ENCODE peak calls at places on chromosomes 13 and 19, in nine cellular contexts. One of them, this sample, is unnamed.

GRCh38 chr13:109344552-109345157 is 441.7 kb downstream of the IRS2 start:
- DNase-seq in GM12892: no peak
- DNase-seq in activated T-cell treated with anti-CD3 and anti-CD28 coated beads for 4 hours: no peak
- DNase-seq in NCI-H524: no peak
- DNase-seq in psoas muscle: no peak
- DNase-seq in choroid plexus epithelial cell: peak; percentile 64
- DNase-seq in neural crest cell: no peak
- DNase-seq in NCI-H69: no peak
- DNase-seq in sigmoid colon: no peak
- DNase-seq in this sample: no peak

GRCh38 chr13:74132768-74133656 is 1.2 kb downstream of the KLF12 start:
- DNase-seq in sigmoid colon: peak; percentile 70
- DNase-seq in choroid plexus epithelial cell: peak; percentile 68
- DNase-seq in activated T-cell treated with anti-CD3 and anti-CD28 coated beads for 4 hours: peak; percentile 14
- DNase-seq in NCI-H69: peak; percentile 59
- DNase-seq in NCI-H524: no peak
- DNase-seq in psoas muscle: peak; percentile 60
- DNase-seq in GM12892: no peak
- DNase-seq in neural crest cell: peak; percentile 20
- DNase-seq in this sample: no peak

GRCh38 chr13:97411894-97412460 is 22.0 kb upstream of the RAP2A start:
- DNase-seq in psoas muscle: no peak
- DNase-seq in activated T-cell treated with anti-CD3 and anti-CD28 coated beads for 4 hours: no peak
- DNase-seq in NCI-H69: no peak
- DNase-seq in sigmoid colon: no peak
- DNase-seq in choroid plexus epithelial cell: no peak
- DNase-seq in GM12892: no peak
- DNase-seq in neural crest cell: no peak
- DNase-seq in NCI-H524: no peak
- DNase-seq in this sample: no peak

GRCh38 chr13:76885203-76886004 is 801 bp downstream of the KCTD12 start:
- DNase-seq in choroid plexus epithelial cell: peak; percentile 86
- DNase-seq in GM12892: peak; percentile 39
- DNase-seq in activated T-cell treated with anti-CD3 and anti-CD28 coated beads for 4 hours: no peak
- DNase-seq in neural crest cell: peak; percentile 40
- DNase-seq in psoas muscle: peak; percentile 83
- DNase-seq in NCI-H69: peak; percentile 79
- DNase-seq in NCI-H524: peak; percentile 47
- DNase-seq in sigmoid colon: peak; percentile 90
- DNase-seq in this sample: no peak

GRCh38 chr13:30112602-30113435 is 194.5 kb downstream of the KATNAL1 start:
- DNase-seq in activated T-cell treated with anti-CD3 and anti-CD28 coated beads for 4 hours: peak; percentile 72
- DNase-seq in neural crest cell: peak; percentile 86
- DNase-seq in sigmoid colon: peak; percentile 93
- DNase-seq in GM12892: peak; percentile 51
- DNase-seq in psoas muscle: peak; percentile 89
- DNase-seq in NCI-H69: peak; percentile 83
- DNase-seq in choroid plexus epithelial cell: peak; percentile 95
- DNase-seq in NCI-H524: peak; percentile 82
- DNase-seq in this sample: peak; percentile 74

GRCh38 chr13:110907951-110908898 is 6.6 kb downstream of the ANKRD10 start:
- DNase-seq in choroid plexus epithelial cell: peak; percentile 23
- DNase-seq in psoas muscle: no peak
- DNase-seq in sigmoid colon: no peak
- DNase-seq in activated T-cell treated with anti-CD3 and anti-CD28 coated beads for 4 hours: no peak
- DNase-seq in GM12892: no peak
- DNase-seq in neural crest cell: no peak
- DNase-seq in NCI-H69: peak; percentile 69
- DNase-seq in NCI-H524: no peak
- DNase-seq in this sample: peak; percentile 100

GRCh38 chr13:20940083-20940482 is 37.5 kb upstream of the XPO4 start:
- DNase-seq in NCI-H69: no peak
- DNase-seq in NCI-H524: no peak
- DNase-seq in psoas muscle: no peak
- DNase-seq in GM12892: no peak
- DNase-seq in sigmoid colon: no peak
- DNase-seq in neural crest cell: no peak
- DNase-seq in choroid plexus epithelial cell: peak; percentile 84
- DNase-seq in activated T-cell treated with anti-CD3 and anti-CD28 coated beads for 4 hours: no peak
- DNase-seq in this sample: no peak

GRCh38 chr13:60019119-60019993 is 144.4 kb downstream of the DIAPH3 start:
- DNase-seq in psoas muscle: no peak
- DNase-seq in activated T-cell treated with anti-CD3 and anti-CD28 coated beads for 4 hours: no peak
- DNase-seq in NCI-H524: no peak
- DNase-seq in sigmoid colon: no peak
- DNase-seq in neural crest cell: no peak
- DNase-seq in NCI-H69: no peak
- DNase-seq in GM12892: no peak
- DNase-seq in choroid plexus epithelial cell: peak; percentile 61
- DNase-seq in this sample: no peak

GRCh38 chr19:5949792-5950305 is 28.1 kb downstream of the RANBP3 start:
- DNase-seq in NCI-H524: peak; percentile 51
- DNase-seq in GM12892: no peak
- DNase-seq in psoas muscle: no peak
- DNase-seq in choroid plexus epithelial cell: no peak
- DNase-seq in activated T-cell treated with anti-CD3 and anti-CD28 coated beads for 4 hours: no peak
- DNase-seq in sigmoid colon: no peak
- DNase-seq in NCI-H69: peak; percentile 95
- DNase-seq in neural crest cell: no peak
- DNase-seq in this sample: no peak

GRCh38 chr13:72782717-72783116 is 784 bp downstream of the PIBF1 start:
- DNase-seq in choroid plexus epithelial cell: peak; percentile 22
- DNase-seq in sigmoid colon: no peak
- DNase-seq in activated T-cell treated with anti-CD3 and anti-CD28 coated beads for 4 hours: no peak
- DNase-seq in NCI-H524: no peak
- DNase-seq in NCI-H69: peak; percentile 3
- DNase-seq in psoas muscle: no peak
- DNase-seq in neural crest cell: no peak
- DNase-seq in GM12892: no peak
- DNase-seq in this sample: no peak

GRCh38 chr13:26977541-26977940 is 194.1 kb downstream of the USP12 start:
- DNase-seq in neural crest cell: no peak
- DNase-seq in psoas muscle: no peak
- DNase-seq in NCI-H69: no peak
- DNase-seq in sigmoid colon: no peak
- DNase-seq in GM12892: no peak
- DNase-seq in choroid plexus epithelial cell: no peak
- DNase-seq in activated T-cell treated with anti-CD3 and anti-CD28 coated beads for 4 hours: no peak
- DNase-seq in NCI-H524: no peak
- DNase-seq in this sample: no peak

GRCh38 chr13:20719783-20720182 is 16.3 kb downstream of the IL17D start:
- DNase-seq in sigmoid colon: no peak
- DNase-seq in activated T-cell treated with anti-CD3 and anti-CD28 coated beads for 4 hours: no peak
- DNase-seq in psoas muscle: peak; percentile 76
- DNase-seq in NCI-H524: no peak
- DNase-seq in GM12892: no peak
- DNase-seq in NCI-H69: no peak
- DNase-seq in choroid plexus epithelial cell: no peak
- DNase-seq in neural crest cell: no peak
- DNase-seq in this sample: no peak

GRCh38 chr19:12838182-12838890 is at the start of gene MAST1:
- DNase-seq in NCI-H524: no peak
- DNase-seq in sigmoid colon: no peak
- DNase-seq in activated T-cell treated with anti-CD3 and anti-CD28 coated beads for 4 hours: no peak
- DNase-seq in NCI-H69: peak; percentile 90
- DNase-seq in GM12892: peak; percentile 73
- DNase-seq in choroid plexus epithelial cell: no peak
- DNase-seq in neural crest cell: peak; percentile 54
- DNase-seq in psoas muscle: peak; percentile 51
- DNase-seq in this sample: no peak

GRCh38 chr13:54859827-54860226 is 1831.2 kb downstream of the OLFM4 start:
- DNase-seq in GM12892: no peak
- DNase-seq in psoas muscle: no peak
- DNase-seq in NCI-H524: no peak
- DNase-seq in neural crest cell: no peak
- DNase-seq in NCI-H69: no peak
- DNase-seq in sigmoid colon: no peak
- DNase-seq in activated T-cell treated with anti-CD3 and anti-CD28 coated beads for 4 hours: no peak
- DNase-seq in choroid plexus epithelial cell: no peak
- DNase-seq in this sample: no peak

GRCh38 chr19:46979103-46979769 is 40.4 kb upstream of the NPAS1 start:
- DNase-seq in NCI-H524: peak; percentile 88
- DNase-seq in psoas muscle: peak; percentile 77
- DNase-seq in activated T-cell treated with anti-CD3 and anti-CD28 coated beads for 4 hours: no peak
- DNase-seq in neural crest cell: no peak
- DNase-seq in choroid plexus epithelial cell: no peak
- DNase-seq in sigmoid colon: no peak
- DNase-seq in NCI-H69: no peak
- DNase-seq in GM12892: no peak
- DNase-seq in this sample: no peak

GRCh38 chr19:21532904-21533303 is 27.5 kb downstream of the ZNF429 start:
- DNase-seq in activated T-cell treated with anti-CD3 and anti-CD28 coated beads for 4 hours: no peak
- DNase-seq in GM12892: no peak
- DNase-seq in NCI-H69: no peak
- DNase-seq in psoas muscle: no peak
- DNase-seq in choroid plexus epithelial cell: no peak
- DNase-seq in NCI-H524: no peak
- DNase-seq in neural crest cell: no peak
- DNase-seq in sigmoid colon: no peak
- DNase-seq in this sample: no peak

GRCh38 chr13:35712907-35713685 is 236.6 kb upstream of the MAB21L1 start:
- DNase-seq in NCI-H69: peak; percentile 66
- DNase-seq in psoas muscle: no peak
- DNase-seq in NCI-H524: no peak
- DNase-seq in GM12892: no peak
- DNase-seq in choroid plexus epithelial cell: peak; percentile 56
- DNase-seq in activated T-cell treated with anti-CD3 and anti-CD28 coated beads for 4 hours: no peak
- DNase-seq in neural crest cell: no peak
- DNase-seq in sigmoid colon: no peak
- DNase-seq in this sample: no peak

GRCh38 chr13:109243311-109243951 is 543.0 kb downstream of the IRS2 start:
- DNase-seq in GM12892: no peak
- DNase-seq in NCI-H69: no peak
- DNase-seq in neural crest cell: no peak
- DNase-seq in psoas muscle: no peak
- DNase-seq in NCI-H524: no peak
- DNase-seq in sigmoid colon: no peak
- DNase-seq in choroid plexus epithelial cell: peak; percentile 95
- DNase-seq in activated T-cell treated with anti-CD3 and anti-CD28 coated beads for 4 hours: no peak
- DNase-seq in this sample: peak; percentile 96